ENCODE peak calls at places on chromosomes 4 and X, in five cellular contexts. M is dorsolateral prefrontal cortex, R is suprapubic skin, G is tibial nerve, P is neural progenitor cell. C is an unnamed sample.

GRCh38 chr4:153427363-153428071 is 38.6 kb upstream of the TMEM131L start:
- DNase-seq in G (no peak), R (no peak), M (no peak), P (no peak), C (no peak)

GRCh38 chrX:130216312-130216711 is 44.5 kb downstream of the RAB33A start:
- DNase-seq in M (no peak), R (no peak), P (no peak), G (no peak), C (no peak)

GRCh38 chr4:128289523-128290158 is 2.0 kb upstream of the PGRMC2 start:
- DNase-seq in M (no peak), G (no peak), P (no peak), R (no peak), C (no peak)

GRCh38 chr4:172202480-172203076 is 389.4 kb downstream of the GALNTL6 start:
- DNase-seq in M (no peak), R (no peak), G (no peak), P (peak), C (no peak)

GRCh38 chr4:107896158-107896645 is 35.1 kb upstream of the CYP2U1 start:
- DNase-seq in P (no peak), M (no peak), R (no peak), G (no peak), C (no peak)

GRCh38 chr4:165668694-165669093 is 204.3 kb upstream of the TLL1 start:
- DNase-seq in M (no peak), P (peak), R (no peak), G (no peak), C (no peak)

GRCh38 chr4:3673716-3674478 is 92.3 kb upstream of the ADRA2C start:
- DNase-seq in G (no peak), P (no peak), R (peak), M (peak), C (no peak)

GRCh38 chr4:140242357-140243284 is 88.6 kb upstream of the MAML3 start:
- DNase-seq in G (no peak), P (no peak), R (no peak), M (no peak), C (no peak)

GRCh38 chr4:1209821-1210220 is 37.4 kb upstream of the SPON2 start:
- DNase-seq in G (peak), P (no peak), M (peak), R (peak), C (peak)

GRCh38 chrX:147376601-147377387 is 534.9 kb upstream of the FMR1 start:
- DNase-seq in P (peak), R (no peak), M (no peak), G (no peak), C (no peak)

GRCh38 chrX:95995600-95995999 is 689.0 kb upstream of the DIAPH2 start:
- DNase-seq in M (no peak), R (no peak), P (no peak), G (no peak), C (no peak)

GRCh38 chr4:175271010-175271630 is 353.0 kb downstream of the ADAM29 start:
- DNase-seq in M (no peak), P (no peak), R (no peak), G (no peak), C (no peak)

GRCh38 chr4:1682860-1683259 is 1.3 kb downstream of the FAM53A start:
- DNase-seq in G (no peak), P (peak), M (no peak), R (no peak), C (no peak)

GRCh38 chr4:114659386-114660008 is 60.9 kb downstream of the UGT8 start:
- DNase-seq in R (no peak), G (peak), M (peak), P (peak), C (peak)

GRCh38 chrX:42195506-42195905 is 272.2 kb upstream of the CASK start:
- DNase-seq in R (no peak), G (no peak), P (peak), M (no peak), C (no peak)

GRCh38 chr4:142607976-142608375 is 238.1 kb downstream of the INPP4B start:
- DNase-seq in P (no peak), G (no peak), M (no peak), R (no peak), C (no peak)
- H3K27ac ChIP-seq in P (no peak), G (no peak), M (no peak), R (no peak), C (no peak)

DNA sequence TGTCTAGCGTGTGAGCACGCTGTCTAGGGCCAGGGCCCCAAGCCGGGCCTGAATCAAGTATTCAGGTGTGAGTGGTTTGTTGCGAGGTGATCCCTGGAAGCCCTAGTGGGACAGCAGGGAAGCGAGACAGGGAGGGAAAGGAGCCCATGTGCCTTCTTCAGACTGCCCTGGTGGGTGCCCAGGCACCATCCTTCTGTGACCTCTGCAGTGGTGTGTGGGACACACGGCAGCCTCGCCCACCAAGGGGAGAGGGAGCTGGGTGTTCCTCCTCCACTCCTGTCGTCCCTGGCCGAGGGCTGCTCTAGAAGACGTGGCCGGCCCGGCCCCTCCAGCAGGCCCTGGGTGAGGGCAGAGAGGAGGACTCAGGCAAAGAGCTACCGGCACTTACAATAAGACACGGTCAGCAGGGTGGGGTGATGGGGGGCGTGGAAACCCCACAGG is 47.4 kb downstream of the HTRA3 start:
- DNase-seq in G (no peak), M (peak), R (peak), P (no peak), C (no peak)
- H3K27ac ChIP-seq in G (no peak), M (no peak), R (no peak), P (no peak), C (no peak)

GRCh38 chr4:70893790-70894189 is 8.4 kb upstream of the MOB1B start:
- DNase-seq in G (no peak), R (no peak), P (no peak), M (no peak), C (no peak)

GRCh38 chr4:70895846-70896435 is 6.2 kb upstream of the MOB1B start:
- DNase-seq in P (no peak), R (no peak), G (no peak), M (no peak), C (no peak)

GRCh38 chr4:70892086-70892769 is 9.9 kb upstream of the MOB1B start:
- DNase-seq in P (no peak), G (peak), R (peak), M (no peak), C (no peak)

DNA sequence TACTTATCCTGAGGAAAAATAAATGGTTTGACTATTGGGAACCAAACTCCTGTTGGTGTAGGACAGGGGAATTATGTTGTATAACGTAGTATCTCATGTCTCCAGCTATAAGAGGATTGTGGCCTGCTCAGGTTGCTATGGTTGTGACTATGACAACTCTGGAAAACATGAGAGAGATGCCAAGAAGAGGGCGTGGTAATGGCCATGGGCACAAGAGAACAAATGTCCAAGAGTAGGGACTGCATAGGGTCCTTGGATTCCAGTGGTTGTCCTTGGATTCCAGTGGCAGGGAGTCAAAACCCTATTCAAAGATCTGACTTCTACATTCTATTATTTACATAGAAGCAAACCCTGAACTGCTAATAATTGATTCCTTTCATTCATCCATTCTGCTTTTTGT is 6.8 kb upstream of the MOB1B start:
- DNase-seq in R (no peak), P (no peak), G (no peak), M (no peak), C (no peak)
- H3K27ac ChIP-seq in R (no peak), P (no peak), G (peak), M (peak), C (no peak)

DNA sequence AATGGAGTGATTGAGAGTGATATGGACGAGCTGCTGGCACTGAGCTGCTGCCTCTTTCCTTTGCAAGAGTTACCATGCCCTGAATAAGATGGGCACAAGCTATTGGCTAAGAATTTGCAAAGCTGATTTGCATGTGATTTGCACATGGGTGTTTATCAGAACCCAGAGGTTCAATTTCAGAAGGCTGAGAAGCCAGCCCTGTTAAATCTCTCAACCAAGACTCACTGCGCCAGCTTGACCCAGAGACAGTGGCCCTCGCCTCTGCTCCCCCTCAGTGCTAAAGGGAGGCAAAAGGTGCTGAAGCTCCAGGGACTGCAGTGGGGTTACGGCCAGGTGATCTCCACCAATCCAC is 701 bp downstream of the ARHGAP4 start:
- DNase-seq in M (no peak), R (no peak), P (no peak), G (no peak), C (no peak)
- H3K27ac ChIP-seq in M (no peak), R (no peak), P (no peak), G (peak), C (peak)

GRCh38 chr4:188452097-188452496 is 312.9 kb downstream of the TRIML1 start:
- DNase-seq in G (no peak), M (no peak), R (no peak), P (peak), C (no peak)
- H3K27ac ChIP-seq in G (no peak), M (no peak), R (no peak), P (peak), C (no peak)

GRCh38 chrX:150370589-150371312 is 7.6 kb downstream of the MAMLD1 start:
- DNase-seq in P (no peak), R (no peak), M (no peak), G (no peak), C (no peak)
- H3K27ac ChIP-seq in P (no peak), R (no peak), M (no peak), G (no peak), C (no peak)

DNA sequence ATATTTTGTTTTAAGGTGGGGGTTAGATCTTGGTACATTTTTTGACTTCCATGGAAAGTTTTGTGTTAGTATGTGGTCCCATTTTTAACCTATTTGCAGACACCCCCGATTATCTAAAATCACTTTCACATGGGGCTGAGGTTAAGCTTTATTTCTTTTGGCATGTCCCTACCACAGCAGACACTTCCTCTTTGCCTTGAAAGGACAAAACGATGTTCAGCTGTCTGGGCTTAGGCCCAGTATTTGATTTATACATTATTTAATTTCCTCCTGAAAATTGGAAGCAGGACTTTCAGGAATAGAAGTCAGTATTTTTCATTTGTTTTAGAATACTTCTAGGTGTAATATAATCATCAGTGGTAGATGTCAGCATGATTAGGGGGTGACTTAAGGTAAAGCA is 112.4 kb upstream of the SPRY1 start:
- DNase-seq in R (no peak), G (no peak), M (no peak), P (no peak), C (no peak)
- H3K27ac ChIP-seq in R (no peak), G (no peak), M (no peak), P (no peak), C (no peak)

GRCh38 chrX:23845316-23845932 is 62.3 kb downstream of the APOO start:
- DNase-seq in M (no peak), G (no peak), R (no peak), P (no peak), C (no peak)
- H3K27ac ChIP-seq in M (no peak), G (peak), R (peak), P (peak), C (no peak)

GRCh38 chrX:19172741-19173140 is 50.5 kb upstream of the ADGRG2 start:
- DNase-seq in R (no peak), G (no peak), P (no peak), M (no peak), C (no peak)

GRCh38 chrX:19177710-19178109 is 55.4 kb upstream of the ADGRG2 start:
- DNase-seq in G (no peak), M (no peak), P (no peak), R (no peak), C (no peak)

GRCh38 chrX:19176901-19177630 is 54.8 kb upstream of the ADGRG2 start:
- DNase-seq in M (no peak), P (no peak), G (no peak), R (no peak), C (no peak)

GRCh38 chrX:19178402-19178801 is 56.1 kb upstream of the ADGRG2 start:
- DNase-seq in M (no peak), G (no peak), P (no peak), R (no peak), C (no peak)

DNA sequence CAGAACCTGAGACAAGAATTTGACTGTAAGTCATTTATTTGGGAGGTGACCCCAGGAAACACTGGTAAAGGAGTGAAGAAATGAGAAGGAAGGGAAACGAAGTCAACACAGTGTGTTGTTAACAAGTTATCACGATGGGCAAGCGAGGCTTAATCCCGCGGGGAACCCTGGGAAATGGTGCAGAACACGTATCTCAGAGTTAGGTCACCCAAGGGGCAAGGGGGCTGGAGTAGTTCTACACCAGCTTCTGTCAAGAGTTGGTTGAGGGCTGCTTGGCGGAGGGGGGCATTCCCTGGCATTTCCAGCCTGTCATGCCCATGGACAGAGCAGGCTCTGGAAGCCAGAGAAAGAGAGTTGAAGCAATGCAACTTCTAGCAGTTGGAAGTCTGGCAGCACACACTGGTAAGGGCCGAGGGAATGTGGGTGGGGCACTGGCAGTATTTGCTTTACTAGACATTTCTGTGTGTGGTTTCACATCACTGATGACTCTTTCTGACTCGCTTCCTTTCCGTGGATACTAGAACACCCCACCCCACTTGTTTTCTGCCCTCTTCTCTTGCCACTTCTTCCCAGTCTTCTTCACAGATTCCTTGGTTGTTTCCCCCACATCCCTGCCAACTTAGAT is 52.2 kb upstream of the ADGRG2 start:
- DNase-seq in G (peak), R (no peak), M (no peak), P (no peak), C (no peak)
- H3K27ac ChIP-seq in G (no peak), R (no peak), M (no peak), P (no peak), C (no peak)

C was measured in substantia nigra.